ENCODE peak calls at places on chromosomes 3 and 15, in nine cellular contexts. R is OCI-LY7, Z is heart right ventricle, F is GM23338, V is ovary, U is choroid plexus epithelial cell, B is cardiac fibroblast, H is RWPE2, J is A549. Q is an unnamed sample.

GRCh38 chr15:73317651-73318462 is 50.9 kb downstream of the HCN4 start:
- DNase-seq in R (no peak), Z (no peak), F (no peak), V (no peak), U (peak; percentile 12), B (no peak), H (peak; percentile 43), J (no peak), Q (no peak)

GRCh38 chr15:51401872-51402517 is 60.5 kb downstream of the GLDN start:
- DNase-seq in R (no peak), Z (peak; percentile 34), F (peak; percentile 87), V (no peak), U (peak; percentile 65), B (peak; percentile 60), H (no peak), J (peak; percentile 44), Q (peak; percentile 44)

GRCh38 chr15:63306480-63307073 is 29.2 kb downstream of the APH1B start:
- DNase-seq in R (no peak), Z (no peak), F (no peak), V (no peak), U (no peak), B (no peak), H (no peak), J (no peak), Q (no peak)

GRCh38 chr15:57235186-57235585 is 141.1 kb upstream of the CGNL1 start:
- DNase-seq in R (no peak), Z (no peak), F (no peak), V (no peak), U (no peak), B (no peak), H (no peak), J (no peak), Q (no peak)

GRCh38 chr15:95202569-95203349 is 971.4 kb downstream of the MCTP2 start:
- DNase-seq in R (no peak), Z (no peak), F (no peak), V (no peak), U (peak; percentile 7), B (peak; percentile 3), H (no peak), J (no peak), Q (no peak)

GRCh38 chr15:55816017-55816416 is 73.1 kb upstream of the PRTG start:
- DNase-seq in R (no peak), Z (no peak), F (no peak), V (no peak), U (peak; percentile 30), B (no peak), H (no peak), J (no peak), Q (peak; percentile 52)

GRCh38 chr3:194375473-194375872 is 5.9 kb upstream of the LRRC15 start:
- DNase-seq in R (no peak), Z (no peak), F (no peak), V (no peak), U (no peak), B (no peak), H (no peak), J (no peak), Q (no peak)

GRCh38 chr15:28110416-28110975 is 11.4 kb upstream of the OCA2 start:
- DNase-seq in R (no peak), Z (no peak), F (no peak), V (peak; percentile 10), U (no peak), B (no peak), H (no peak), J (no peak), Q (no peak)

GRCh38 chr3:176147251-176147650 is 1050.0 kb downstream of the TBL1XR1 start:
- DNase-seq in R (no peak), Z (no peak), F (no peak), V (no peak), U (no peak), B (no peak), H (no peak), J (no peak), Q (no peak)

DNA sequence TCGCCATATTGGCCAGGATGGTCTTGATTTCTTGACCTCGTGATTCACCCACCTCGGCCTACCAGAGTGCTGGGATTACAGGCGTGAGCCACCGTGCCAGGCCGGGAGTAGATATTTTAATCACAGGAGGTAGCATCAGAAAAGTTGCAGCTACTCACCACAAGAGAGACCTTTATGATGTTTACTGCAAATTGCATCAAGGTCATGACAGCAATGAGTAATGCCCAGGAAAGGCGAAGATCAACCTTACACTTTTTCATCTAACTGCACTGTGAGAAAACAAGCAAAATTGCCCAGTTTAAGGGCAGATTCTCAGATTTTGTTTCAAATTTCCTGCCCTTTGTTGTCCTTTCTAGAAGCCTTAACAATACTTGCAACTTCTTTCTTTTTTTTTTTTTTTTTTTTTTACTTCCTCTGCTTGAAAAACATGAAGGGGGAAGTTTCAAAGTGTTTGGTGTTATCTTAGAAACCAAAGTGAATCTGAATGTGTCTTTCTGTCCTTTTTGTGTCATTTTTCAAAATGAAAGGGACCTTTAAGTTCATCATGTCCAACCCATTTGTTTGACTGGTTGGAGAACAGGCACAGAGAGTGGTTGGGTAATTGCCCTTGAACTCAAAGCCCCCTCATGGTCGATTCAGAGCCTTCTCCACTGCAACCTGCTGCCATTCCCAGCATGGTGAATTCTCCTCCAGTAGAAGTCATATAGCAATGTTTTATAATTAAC is 25.0 kb downstream of the TGFBR2 start:
- DNase-seq in R (peak; percentile 51), Z (no peak), F (no peak), V (no peak), U (peak; percentile 93), B (peak; percentile 80), H (no peak), J (peak; percentile 41), Q (peak; percentile 86)
- TF ChIP-seq CTCF in R (peak; percentile 40), Z (no peak), F (no peak), V (no peak), U (no peak), B (peak; percentile 5), H (no peak), J (no peak), Q (no peak)

GRCh38 chr15:75195122-75195765 is 6.4 kb upstream of the C15orf39 start:
- DNase-seq in R (no peak), Z (peak; percentile 40), F (peak; percentile 93), V (no peak), U (no peak), B (no peak), H (peak; percentile 74), J (no peak), Q (no peak)
- H3K4me3 ChIP-seq in R (no peak overlapping the region), Z (no peak overlapping the region), F (peak overlapping the region; percentile 57), V (no peak overlapping the region), U (no peak overlapping the region), B (no peak overlapping the region), H (no peak overlapping the region), J (no peak overlapping the region), Q (no peak overlapping the region)

GRCh38 chr15:92091155-92091734 is 237.7 kb downstream of the SLCO3A1 start:
- DNase-seq in R (no peak), Z (peak; percentile 30), F (peak; percentile 94), V (no peak), U (peak; percentile 30), B (peak; percentile 39), H (no peak), J (peak; percentile 60), Q (peak; percentile 16)
- TF ChIP-seq CTCF in R (peak; percentile 76), Z (peak; percentile 65), F (peak; percentile 87), V (no peak), U (peak; percentile 53), B (peak; percentile 71), H (peak; percentile 89), J (peak; percentile 65), Q (peak; percentile 55)

GRCh38 chr15:64444836-64445235 is 15.5 kb upstream of the ZNF609 start:
- DNase-seq in R (no peak), Z (no peak), F (no peak), V (no peak), U (no peak), B (no peak), H (no peak), J (no peak), Q (no peak)
- H3K4me3 ChIP-seq in R (no peak overlapping the region), Z (no peak overlapping the region), F (no peak overlapping the region), V (no peak overlapping the region), U (no peak overlapping the region), B (no peak overlapping the region), H (no peak overlapping the region), J (no peak overlapping the region), Q (no peak overlapping the region)

DNA sequence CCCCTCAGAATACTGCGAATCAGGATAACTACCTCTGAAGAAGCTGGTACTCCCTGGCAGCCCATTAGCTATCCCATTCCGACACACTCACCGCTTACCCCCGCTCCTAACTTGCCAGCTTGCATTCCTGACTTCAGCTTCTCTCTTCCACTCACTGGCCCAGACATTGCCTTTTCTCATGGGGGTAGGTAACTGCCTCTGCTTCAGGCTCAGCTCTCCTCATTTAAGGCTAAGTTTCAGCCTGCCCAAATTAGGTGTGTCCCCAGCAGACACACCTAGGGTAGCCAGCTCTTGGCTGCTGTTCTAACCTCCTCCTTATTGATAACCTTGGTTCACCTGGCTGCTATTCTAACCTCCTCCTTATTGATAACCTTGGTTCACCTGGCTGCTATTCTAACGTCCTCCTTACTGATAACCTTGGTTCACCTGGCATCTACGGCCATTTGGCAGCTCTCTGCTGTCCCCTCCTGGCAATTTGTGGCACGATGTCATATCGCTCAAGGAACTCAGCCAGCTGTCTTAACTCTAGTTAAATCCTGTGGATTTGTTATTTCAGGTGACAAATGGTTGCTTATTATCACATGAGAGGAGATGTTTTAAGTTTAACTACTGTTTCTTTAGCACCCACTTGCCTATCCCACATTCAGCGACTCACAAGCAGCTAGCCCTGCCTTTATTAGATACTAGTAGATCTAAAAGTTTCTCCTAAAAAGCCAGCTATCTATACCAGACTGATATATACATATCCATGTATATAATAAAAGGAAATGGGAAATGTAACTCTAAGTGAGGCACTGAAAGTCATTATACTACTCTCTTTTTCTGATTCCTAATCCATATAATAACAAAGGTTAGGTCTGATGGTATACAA is 106.5 kb upstream of the ACP3 start:
- DNase-seq in R (peak; percentile 21), Z (no peak), F (peak; percentile 86), V (no peak), U (peak; percentile 6), B (peak; percentile 22), H (no peak), J (peak; percentile 44), Q (no peak)
- TF ChIP-seq CTCF in R (peak; percentile 71), Z (peak; percentile 35), F (peak; percentile 93), V (no peak), U (peak; percentile 54), B (peak; percentile 63), H (peak; percentile 80), J (peak; percentile 76), Q (peak; percentile 38)

GRCh38 chr3:197029511-197030167 is at the start of gene MELTF:
- DNase-seq in R (peak; percentile 83), Z (no peak), F (peak; percentile 80), V (peak; percentile 61), U (peak; percentile 61), B (peak; percentile 57), H (peak; percentile 65), J (peak; percentile 75), Q (peak; percentile 82)
- H3K4me3 ChIP-seq in R (peak within 1 kb of the TSS; percentile 74), Z (peak within 1 kb of the TSS; percentile 54), F (peak within 1 kb of the TSS; percentile 70), V (peak within 1 kb of the TSS; percentile 41), U (peak within 1 kb of the TSS; percentile 50), B (peak within 1 kb of the TSS; percentile 44), H (peak within 1 kb of the TSS; percentile 59), J (peak within 1 kb of the TSS; percentile 100), Q (peak within 1 kb of the TSS; percentile 58)

DNA sequence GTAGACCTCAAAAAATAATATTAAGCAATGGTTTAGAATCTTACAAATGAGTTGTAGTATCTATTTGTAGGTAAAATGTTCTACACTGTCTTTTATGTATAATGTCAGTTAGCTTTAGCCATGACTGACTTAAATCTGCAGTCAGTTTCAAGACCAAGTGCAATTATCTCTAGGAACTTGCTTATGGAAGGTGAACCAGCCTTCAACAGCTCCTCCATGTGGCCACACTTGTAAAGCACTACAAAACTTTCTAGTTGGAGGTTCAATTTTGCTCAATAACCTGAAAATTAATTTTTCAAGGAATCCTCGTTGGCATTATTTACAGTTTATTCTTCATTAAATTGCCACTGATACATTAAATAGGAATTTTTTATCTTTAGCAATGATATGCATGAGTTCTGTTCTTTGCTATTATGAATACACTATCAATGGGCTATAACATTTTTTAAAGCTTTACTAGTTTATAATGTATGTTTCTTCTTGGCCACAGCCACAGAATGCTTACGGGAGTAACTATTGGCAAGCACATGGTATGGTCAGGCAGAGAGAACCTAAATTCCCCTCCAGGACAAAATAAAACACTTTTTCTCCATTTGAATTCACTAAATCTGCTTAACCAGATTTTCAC is 315.3 kb upstream of the UBE2E2 start:
- DNase-seq in R (peak; percentile 34), Z (no peak), F (peak; percentile 66), V (no peak), U (peak; percentile 76), B (peak; percentile 66), H (no peak), J (peak; percentile 53), Q (peak; percentile 15)
- TF ChIP-seq CTCF in R (peak; percentile 84), Z (peak; percentile 37), F (peak; percentile 79), V (peak; percentile 15), U (peak; percentile 79), B (peak; percentile 75), H (peak; percentile 81), J (peak; percentile 55), Q (peak; percentile 39)